ENCODE peak calls at places on chromosomes 2 and 18, in six cellular contexts. Z is stimulated activated naive B cell treated with anti-CD40 and anti-IgM and Interleukin-4, amounts not matched to agents 10 μg/mL and 1 μg/mL and 100 μg/mL, for 72 hours; O is stimulated activated CD4-positive, alpha-beta T cell treated with anti-CD3 and anti-CD28 coated beads, TNF-alpha, amount 100 ng/mL, for 4 hours; I is activated T-helper 9 cell treated with anti-CD3 and anti-CD28 coated beads, Interleukin-2, amount 50 U/mL, for 16 hours; W is GM12865; P is NCI-H1092. K is an unnamed sample.

GRCh38 chr2:130339885-130340745 is 2.6 kb upstream of the IMP4 start:
- DNase-seq in W (no peak), P (no peak), I (no peak), O (no peak), Z (no peak), K (no peak)

GRCh38 chr2:234979204-234980167 is 27.7 kb downstream of the SH3BP4 start:
- DNase-seq in Z (no peak), O (no peak), I (no peak), P (no peak), W (no peak), K (no peak)

GRCh38 chr18:13218376-13219011 is at the start of gene LDLRAD4:
- DNase-seq in P (no peak), Z (no peak), I (peak), O (peak), W (no peak), K (no peak)

GRCh38 chr2:68901561-68901960 is 30.4 kb upstream of the BMP10 start:
- DNase-seq in W (no peak), I (no peak), P (no peak), Z (no peak), O (no peak), K (no peak)

GRCh38 chr2:24761866-24762265 is 31.3 kb downstream of the PTRHD1 start:
- DNase-seq in W (no peak), Z (no peak), O (no peak), P (no peak), I (no peak), K (no peak)

GRCh38 chr2:52396836-52397235 is 1364.9 kb upstream of the NRXN1 start:
- DNase-seq in O (no peak), Z (no peak), P (no peak), I (no peak), W (no peak), K (no peak)

GRCh38 chr18:57544958-57545661 is 41.4 kb downstream of the FECH start:
- DNase-seq in I (no peak), P (no peak), W (peak), O (no peak), Z (no peak), K (no peak)

GRCh38 chr2:142234701-142235100 is 103.9 kb upstream of the LRP1B start:
- DNase-seq in I (no peak), W (no peak), Z (no peak), O (no peak), P (no peak), K (peak)

GRCh38 chr2:10447300-10448207 is 573 bp downstream of the ODC1 start:
- DNase-seq in O (no peak), Z (no peak), I (no peak), P (no peak), W (peak), K (no peak)

GRCh38 chr2:14781148-14781547 is 148.6 kb downstream of the LRATD1 start:
- DNase-seq in P (no peak), W (no peak), I (no peak), O (no peak), Z (no peak), K (peak)

GRCh38 chr2:12796617-12797016 is 79.9 kb downstream of the TRIB2 start:
- DNase-seq in Z (no peak), P (no peak), O (no peak), W (no peak), I (no peak), K (no peak)

GRCh38 chr2:170361359-170361936 is 183.5 kb downstream of the MYO3B start:
- DNase-seq in I (peak), P (peak), W (peak), Z (peak), O (peak), K (peak)

GRCh38 chr2:231326404-231326803 is 69.1 kb upstream of the B3GNT7 start:
- DNase-seq in Z (no peak), P (no peak), W (no peak), O (no peak), I (no peak), K (no peak)

GRCh38 chr18:37261246-37261927 is 304.2 kb downstream of the CELF4 start:
- DNase-seq in O (no peak), I (no peak), Z (no peak), W (no peak), P (no peak), K (no peak)

GRCh38 chr18:68796936-68797690 is 767 bp upstream of the CCDC102B start:
- DNase-seq in P (peak), Z (no peak), I (no peak), O (no peak), W (no peak), K (no peak)

GRCh38 chr2:104447831-104448434 is 406.0 kb upstream of the POU3F3 start:
- DNase-seq in O (no peak), I (no peak), W (no peak), P (no peak), Z (no peak), K (no peak)

GRCh38 chr2:204673877-204674276 is 128.6 kb downstream of the PARD3B start:
- DNase-seq in O (no peak), P (no peak), Z (no peak), W (no peak), I (no peak), K (no peak)

GRCh38 chr18:55425698-55426097 is 162.3 kb downstream of the TCF4 start:
- DNase-seq in I (no peak), W (no peak), Z (no peak), P (no peak), O (no peak), K (no peak)

GRCh38 chr2:48419884-48420511 is 110.0 kb upstream of the STON1 start:
- DNase-seq in Z (no peak), O (no peak), W (no peak), P (no peak), I (no peak), K (no peak)

GRCh38 chr2:129248183-129248582 is 731.3 kb upstream of the RAB6C start:
- DNase-seq in Z (no peak), I (no peak), P (no peak), O (no peak), W (no peak), K (no peak)

GRCh38 chr18:44178476-44178875 is 502.2 kb upstream of the SETBP1 start:
- DNase-seq in P (no peak), W (no peak), O (no peak), Z (no peak), I (no peak), K (no peak)

GRCh38 chr2:44970846-44971450 is 29.4 kb downstream of the SIX3 start:
- DNase-seq in Z (no peak), I (no peak), W (no peak), O (no peak), P (no peak), K (no peak)

GRCh38 chr2:117785740-117786139 is 28.8 kb upstream of the DDX18 start:
- DNase-seq in O (no peak), W (peak), Z (no peak), P (peak), I (no peak), K (peak)

GRCh38 chr2:71665168-71666093 is 212.1 kb downstream of the DYSF start:
- DNase-seq in P (no peak), Z (no peak), I (no peak), O (no peak), W (no peak), K (no peak)

GRCh38 chr2:219624565-219624964 is 2.9 kb upstream of the SLC4A3 start:
- DNase-seq in P (no peak), I (no peak), O (no peak), Z (no peak), W (no peak), K (no peak)

GRCh38 chr2:241925277-241925676 is 55.7 kb downstream of the RTP5 start:
- DNase-seq in P (no peak), Z (no peak), O (no peak), I (no peak), W (no peak), K (no peak)

GRCh38 chr2:100365434-100365833 is 43.1 kb upstream of the LONRF2 start:
- DNase-seq in W (no peak), O (no peak), Z (no peak), P (peak), I (no peak), K (peak)

GRCh38 chr18:58388736-58389135 is 240.2 kb downstream of the ALPK2 start:
- DNase-seq in I (no peak), W (no peak), P (no peak), O (no peak), Z (no peak), K (no peak)

GRCh38 chr2:70919672-70920366 is 15.9 kb upstream of the ATP6V1B1 start:
- DNase-seq in O (peak), I (peak), P (peak), W (peak), Z (peak), K (no peak)

GRCh38 chr2:112701092-112701491 is 19.7 kb upstream of the NT5DC4 start:
- DNase-seq in Z (no peak), P (no peak), I (no peak), W (no peak), O (no peak), K (no peak)

K was measured in NCI-H1105.